ENCODE peak calls at places on chromosomes 12 and 14, in nine cellular contexts. N, E, H, K, D, A, L, U and O are unnamed samples.

GRCh38 chr12:53267309-53268008 is 640 bp upstream of the ESPL1 start:
- DNase-seq in N (no peak), E (no peak), H (no peak), K (no peak), D (no peak), A (peak; percentile 35), L (no peak), U (no peak), O (no peak)

GRCh38 chr12:113959096-113959495 is 7.0 kb downstream of the RBM19 start:
- DNase-seq in N (no peak), E (no peak), H (no peak), K (no peak), D (no peak), A (no peak), L (no peak), U (no peak), O (no peak)

GRCh38 chr12:39572551-39572950 is 47.1 kb downstream of the ABCD2 start:
- DNase-seq in N (no peak), E (no peak), H (no peak), K (no peak), D (no peak), A (no peak), L (no peak), U (no peak), O (no peak)

GRCh38 chr12:80025638-80026037 is 73.7 kb upstream of the OTOGL start:
- DNase-seq in N (no peak), E (no peak), H (no peak), K (no peak), D (no peak), A (no peak), L (no peak), U (no peak), O (no peak)

GRCh38 chr12:122856999-122857671 is 21.9 kb downstream of the HIP1R start:
- DNase-seq in N (no peak), E (no peak), H (no peak), K (peak; percentile 36), D (no peak), A (no peak), L (no peak), U (no peak), O (no peak)

GRCh38 chr14:71855399-71856036 is 76.7 kb upstream of the RGS6 start:
- DNase-seq in N (no peak), E (peak; percentile 42), H (peak; percentile 67), K (peak; percentile 59), D (peak; percentile 87), A (peak; percentile 63), L (peak; percentile 16), U (peak; percentile 36), O (peak; percentile 66)

GRCh38 chr12:124980098-124980892 is 8.6 kb downstream of the DHX37 start:
- DNase-seq in N (no peak), E (no peak), H (no peak), K (no peak), D (no peak), A (no peak), L (no peak), U (no peak), O (no peak)

GRCh38 chr14:81221579-81222102 is 882 bp upstream of the GTF2A1 start:
- DNase-seq in N (no peak), E (no peak), H (peak; percentile 2), K (peak; percentile 3), D (no peak), A (no peak), L (no peak), U (no peak), O (no peak)

GRCh38 chr12:112191840-112192321 is 66.5 kb downstream of the TRAFD1 start:
- DNase-seq in N (no peak), E (no peak), H (no peak), K (no peak), D (no peak), A (no peak), L (no peak), U (no peak), O (no peak)

GRCh38 chr12:93015970-93016751 is 87.1 kb upstream of the EEA1 start:
- DNase-seq in N (no peak), E (no peak), H (peak; percentile 8), K (no peak), D (no peak), A (no peak), L (no peak), U (no peak), O (no peak)

GRCh38 chr12:96047621-96048211 is 12.3 kb upstream of the LTA4H start:
- DNase-seq in N (no peak), E (no peak), H (peak; percentile 56), K (peak; percentile 60), D (peak; percentile 94), A (no peak), L (no peak), U (no peak), O (peak; percentile 62)